ENCODE peak calls at places on chromosomes 12 and 14, in five cellular contexts. V is uterus, D is RWPE2, L is WERI-Rb-1, F is ascending aorta. T is an unnamed sample. For H3K9me3, the result is how much of the 10 kb centered on the place peaks cover.

GRCh38 chr12:67279637-67280036 is 10.5 kb downstream of the CAND1 start:
- DNase-seq in V (no peak), D (no peak), L (no peak), F (no peak), T (no peak)

GRCh38 chr14:30177776-30178175 is 250.1 kb upstream of the PRKD1 start:
- DNase-seq in V (no peak), D (no peak), L (no peak), F (no peak), T (no peak)

GRCh38 chr12:64665506-64665905 is 55.2 kb downstream of the RASSF3 start:
- DNase-seq in V (no peak), D (no peak), L (no peak), F (no peak), T (no peak)

GRCh38 chr12:80792861-80793260 is 76.1 kb downstream of the MYF5 start:
- DNase-seq in V (no peak), D (no peak), L (no peak), F (no peak), T (no peak)

GRCh38 chr12:45336331-45336730 is 120.4 kb downstream of the ANO6 start:
- DNase-seq in V (no peak), D (no peak), L (no peak), F (no peak), T (no peak)

GRCh38 chr12:118371354-118372282 is 1.1 kb downstream of the TAOK3 start:
- DNase-seq in V (peak), D (no peak), L (peak), F (no peak), T (peak)

GRCh38 chr12:107762874-107763273 is 1.9 kb upstream of the PRDM4 start:
- DNase-seq in V (no peak), D (no peak), L (no peak), F (no peak), T (no peak)

GRCh38 chr14:60482743-60483142 is 3.1 kb downstream of the C14orf39 start:
- DNase-seq in V (no peak), D (no peak), L (no peak), F (no peak), T (no peak)

GRCh38 chr14:64891839-64892375 is 12.2 kb upstream of the SPTB start:
- DNase-seq in V (no peak), D (no peak), L (peak), F (no peak), T (no peak)

GRCh38 chr14:87152701-87153100 is 840.3 kb downstream of the GALC start:
- DNase-seq in V (no peak), D (no peak), L (peak), F (no peak), T (no peak)

DNA sequence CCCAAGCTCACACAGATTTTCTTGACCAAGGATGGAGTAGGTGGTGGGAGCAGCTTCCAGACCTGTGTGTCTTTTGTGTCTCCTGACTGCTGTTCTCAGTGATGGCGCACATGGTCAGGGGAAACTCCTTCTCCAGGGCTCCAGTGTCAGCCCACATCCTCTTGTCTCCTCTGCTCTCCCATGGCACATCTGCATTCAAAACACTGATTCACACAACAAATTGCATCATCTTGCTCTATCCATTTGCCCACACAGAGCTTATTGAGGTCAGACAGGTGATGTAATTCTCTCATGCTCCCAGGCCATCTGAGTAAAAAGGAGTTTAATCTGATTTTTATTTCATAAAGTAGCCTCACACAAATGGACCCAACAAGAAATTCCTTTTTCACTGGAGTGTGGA is 21.9 kb upstream of the TMEM132C start:
- DNase-seq in V (no peak), D (no peak), L (peak), F (no peak), T (no peak)
- TF ChIP-seq CTCF in V (no peak), D (no peak), L (no peak), F (no peak), T (no peak)

GRCh38 chr14:61749264-61749663 is 13.0 kb upstream of the SNAPC1 start:
- DNase-seq in V (no peak), D (no peak), L (no peak), F (no peak), T (no peak)
- H3K4me3 ChIP-seq in V (no peak), D (peak), L (no peak), F (peak), T (no peak)

GRCh38 chr12:133226690-133227089 is 9.0 kb downstream of the ANHX start:
- DNase-seq in V (no peak), D (no peak), L (no peak), F (no peak), T (no peak)

GRCh38 chr12:133220521-133220920 is 15.2 kb downstream of the ANHX start:
- DNase-seq in V (no peak), D (no peak), L (no peak), F (no peak), T (peak)

GRCh38 chr12:133221241-133221640 is 14.4 kb downstream of the ANHX start:
- DNase-seq in V (no peak), D (no peak), L (no peak), F (no peak), T (no peak)

GRCh38 chr12:133225527-133225926 is 10.2 kb downstream of the ANHX start:
- DNase-seq in V (no peak), D (no peak), L (no peak), F (no peak), T (no peak)

GRCh38 chr12:133222211-133222610 is 13.5 kb downstream of the ANHX start:
- DNase-seq in V (no peak), D (no peak), L (no peak), F (no peak), T (no peak)
- H3K9me3 ChIP-seq in V (under half), D (under half), L (half or more), F (under half), T (under half)

GRCh38 chr14:103418508-103418818 is 33.2 kb downstream of the MARK3 start:
- DNase-seq in V (no peak), D (no peak), L (no peak), F (no peak), T (no peak)
- TF ChIP-seq CTCF in V (no peak), D (no peak), L (no peak), F (no peak), T (no peak)

GRCh38 chr12:113136990-113137511 is 1.5 kb upstream of the RASAL1 start:
- DNase-seq in V (no peak), D (no peak), L (no peak), F (no peak), T (no peak)

GRCh38 chr12:113133036-113133435 is 2.5 kb downstream of the RASAL1 start:
- DNase-seq in V (no peak), D (no peak), L (no peak), F (no peak), T (no peak)

GRCh38 chr12:113136128-113136989 is 798 bp upstream of the RASAL1 start:
- DNase-seq in V (no peak), D (no peak), L (no peak), F (no peak), T (no peak)

GRCh38 chr12:113135178-113136127 is at the start of gene RASAL1:
- DNase-seq in V (no peak), D (no peak), L (peak), F (no peak), T (no peak)

DNA sequence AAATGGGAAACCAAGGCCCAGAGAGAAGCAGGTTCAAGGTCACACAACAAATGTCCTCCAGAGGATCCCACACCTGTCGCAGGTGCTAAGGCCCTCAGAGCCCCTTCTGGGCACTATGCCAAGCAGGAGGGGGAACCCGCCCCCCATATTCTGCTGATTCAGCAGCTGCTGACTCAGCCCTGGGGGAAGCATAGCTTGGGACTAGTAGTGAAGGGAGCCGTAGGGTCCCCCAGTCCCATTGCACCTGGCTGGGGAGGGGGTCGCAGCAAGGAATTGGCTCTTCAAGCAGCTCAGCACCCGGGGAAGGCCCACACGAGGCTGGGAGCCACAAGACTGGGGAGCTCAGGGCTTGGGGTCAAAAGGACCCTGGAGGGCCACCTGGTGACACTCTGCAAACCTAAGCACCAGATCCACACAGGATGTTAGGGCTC is 1.0 kb downstream of the RASAL1 start:
- DNase-seq in V (no peak), D (no peak), L (no peak), F (no peak), T (no peak)
- H3K4me3 ChIP-seq in V (no peak), D (no peak), L (no peak), F (no peak), T (no peak)

GRCh38 chr14:72753044-72753710 is 140.7 kb downstream of the DPF3 start:
- DNase-seq in V (no peak), D (no peak), L (no peak), F (no peak), T (no peak)

GRCh38 chr14:72755766-72756165 is 138.1 kb downstream of the DPF3 start:
- DNase-seq in V (no peak), D (no peak), L (no peak), F (no peak), T (no peak)

GRCh38 chr14:72753879-72754400 is 140.0 kb downstream of the DPF3 start:
- DNase-seq in V (no peak), D (no peak), L (no peak), F (no peak), T (no peak)

GRCh38 chr14:72756967-72757366 is 136.9 kb downstream of the DPF3 start:
- DNase-seq in V (no peak), D (no peak), L (no peak), F (no peak), T (no peak)

GRCh38 chr14:72754949-72755348 is 139.0 kb downstream of the DPF3 start:
- DNase-seq in V (no peak), D (no peak), L (no peak), F (no peak), T (no peak)
- H3K9me3 ChIP-seq in V (under half), D (under half), L (under half), F (under half), T (under half)

GRCh38 chr14:75454963-75455546 is 27.2 kb downstream of the JDP2 start:
- DNase-seq in V (peak), D (no peak), L (no peak), F (peak), T (peak)

GRCh38 chr14:75456069-75457023 is 28.5 kb downstream of the JDP2 start:
- DNase-seq in V (no peak), D (no peak), L (no peak), F (no peak), T (no peak)

GRCh38 chr14:75452324-75452723 is 24.5 kb downstream of the JDP2 start:
- DNase-seq in V (no peak), D (no peak), L (no peak), F (no peak), T (no peak)

GRCh38 chr14:75452900-75453816 is 25.3 kb downstream of the JDP2 start:
- DNase-seq in V (peak), D (peak), L (no peak), F (peak), T (peak)

DNA sequence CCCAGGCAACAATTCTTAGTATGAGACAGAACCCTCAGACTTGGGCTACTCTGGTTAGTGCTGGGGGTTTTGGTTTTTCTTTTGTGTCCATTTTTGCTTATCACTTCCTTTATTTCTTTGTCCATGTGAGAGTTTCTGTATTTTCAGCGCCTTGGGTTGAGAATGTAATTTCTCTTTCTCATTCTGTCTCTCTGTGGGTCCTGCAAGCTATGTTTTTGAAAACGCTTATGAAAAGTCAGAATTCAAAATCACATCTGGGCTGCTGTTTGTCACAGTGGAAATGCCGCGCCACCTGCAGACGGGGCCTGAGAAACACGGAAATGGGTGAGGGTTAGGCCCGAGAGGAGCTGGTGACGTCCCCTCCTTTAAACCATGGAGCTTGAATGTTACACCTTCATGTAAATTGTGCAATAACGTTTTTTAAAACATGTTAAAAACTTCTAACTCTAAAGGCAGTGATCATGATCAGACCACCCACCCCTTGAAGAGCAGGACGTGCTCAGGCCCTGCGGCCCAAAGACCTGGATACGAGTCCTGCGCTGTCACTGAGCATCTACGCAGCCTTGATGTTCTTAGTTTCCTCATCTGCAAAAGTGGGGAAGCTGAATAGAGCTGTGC is 26.1 kb downstream of the JDP2 start:
- DNase-seq in V (no peak), D (no peak), L (no peak), F (no peak), T (no peak)
- TF ChIP-seq CTCF in V (no peak), D (peak), L (no peak), F (no peak), T (no peak)

GRCh38 chr12:48979602-48980388 is 1.7 kb downstream of the WNT1 start:
- DNase-seq in V (no peak), D (peak), L (no peak), F (no peak), T (no peak)

GRCh38 chr12:48980389-48980952 is 2.3 kb downstream of the WNT1 start:
- DNase-seq in V (no peak), D (peak), L (peak), F (no peak), T (no peak)

GRCh38 chr12:48981757-48982157 is 3.6 kb downstream of the WNT1 start:
- DNase-seq in V (no peak), D (no peak), L (no peak), F (no peak), T (no peak)

GRCh38 chr12:48982397-48983080 is 4.4 kb downstream of the WNT1 start:
- DNase-seq in V (no peak), D (no peak), L (no peak), F (no peak), T (no peak)

GRCh38 chr12:48980953-48981756 is 3.0 kb downstream of the WNT1 start:
- DNase-seq in V (no peak), D (peak), L (peak), F (no peak), T (peak)
- H3K4me3 ChIP-seq in V (no peak), D (no peak), L (peak), F (peak), T (peak)

GRCh38 chr14:25396128-25396527 is 346.2 kb upstream of the STXBP6 start:
- DNase-seq in V (no peak), D (no peak), L (no peak), F (no peak), T (no peak)

GRCh38 chr14:25394791-25395391 is 344.9 kb upstream of the STXBP6 start:
- DNase-seq in V (no peak), D (no peak), L (no peak), F (no peak), T (no peak)

DNA sequence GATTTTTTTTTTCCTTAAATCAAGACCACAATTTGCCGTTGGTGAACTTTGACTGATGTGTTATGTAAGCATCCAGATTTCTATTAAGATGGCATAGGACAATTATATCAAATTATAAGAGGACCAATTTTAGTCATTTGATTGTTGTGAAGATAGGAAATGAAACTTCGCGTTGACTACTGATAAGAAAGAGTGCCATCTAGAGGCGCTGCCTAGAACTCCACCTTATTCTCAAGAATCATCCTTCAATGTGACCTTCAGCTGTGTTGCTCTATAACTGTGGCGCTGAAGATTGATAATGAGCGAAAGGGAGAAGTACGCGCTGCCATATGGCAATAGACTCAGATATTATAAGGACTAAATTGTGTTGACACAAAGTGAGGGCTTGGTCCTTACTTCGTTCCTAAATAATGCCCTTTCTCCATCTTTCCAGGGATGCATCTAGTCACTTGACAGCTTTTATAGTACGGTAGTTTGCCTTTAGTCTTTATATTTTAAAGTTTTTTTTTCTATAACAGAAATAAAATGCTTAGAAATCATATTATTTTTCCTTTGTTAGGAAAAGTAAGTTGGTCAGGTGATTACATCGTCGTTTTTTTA is 350.8 kb upstream of the STXBP6 start:
- DNase-seq in V (no peak), D (no peak), L (peak), F (no peak), T (no peak)
- H3K9me3 ChIP-seq in V (under half), D (under half), L (under half), F (under half), T (under half)

DNA sequence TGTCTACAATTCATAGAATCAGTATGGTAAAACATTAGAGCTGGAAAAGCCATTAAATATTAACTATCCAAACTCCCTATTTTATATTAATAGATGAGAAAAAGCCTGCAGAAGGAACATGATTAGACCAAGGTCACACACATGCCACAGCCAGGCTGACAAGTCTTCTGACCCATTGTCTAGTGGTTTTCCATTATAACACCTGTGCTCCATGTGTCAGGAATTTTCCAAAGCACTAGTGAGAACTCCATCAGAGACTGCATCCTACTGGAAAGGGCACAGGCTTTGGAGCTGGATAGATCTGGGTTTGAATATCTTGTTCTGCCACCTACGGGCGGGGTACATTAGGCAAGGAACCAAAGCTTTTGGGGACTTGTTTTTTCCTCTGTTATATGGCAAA is 325.5 kb downstream of the RAD51B start:
- DNase-seq in V (no peak), D (no peak), L (no peak), F (no peak), T (no peak)
- TF ChIP-seq CTCF in V (no peak), D (no peak), L (no peak), F (no peak), T (no peak)

T was measured in upper lobe of right lung.